ENCODE peak calls at places on chromosomes 13 and 19, in seven cellular contexts. E is esophagus squamous epithelium, G is IMR-90, V is uterus, Q is NB4, Y is body of pancreas, R is adrenal gland. X is an unnamed sample.

GRCh38 chr19:47495478-47496372 is 11.7 kb upstream of the KPTN start:
- DNase-seq in E (no peak), G (no peak), V (no peak), Q (no peak), Y (no peak), R (no peak), X (no peak)

GRCh38 chr13:51806571-51806970 is 2.6 kb upstream of the DHRS12 start:
- DNase-seq in E (no peak), G (peak), V (no peak), Q (peak), Y (peak), R (peak), X (no peak)

GRCh38 chr19:3365447-3366103 is 808 bp upstream of the NFIC start:
- DNase-seq in E (no peak), G (peak), V (peak), Q (peak), Y (peak), R (peak), X (peak)

GRCh38 chr19:42313096-42313839 is at the start of gene TMEM145:
- DNase-seq in E (no peak), G (peak), V (no peak), Q (peak), Y (peak), R (peak), X (peak)

GRCh38 chr19:42178791-42179500 is 38.5 kb downstream of the DEDD2 start:
- DNase-seq in E (no peak), G (no peak), V (no peak), Q (no peak), Y (no peak), R (no peak), X (no peak)

GRCh38 chr19:3784607-3785463 is 1.3 kb downstream of the MATK start:
- DNase-seq in E (no peak), G (no peak), V (no peak), Q (no peak), Y (no peak), R (no peak), X (no peak)

GRCh38 chr19:3338541-3339181 is 27.7 kb upstream of the NFIC start:
- DNase-seq in E (no peak), G (no peak), V (no peak), Q (peak), Y (peak), R (no peak), X (no peak)

GRCh38 chr19:29798783-29799182 is 13.0 kb upstream of the CCNE1 start:
- DNase-seq in E (no peak), G (peak), V (no peak), Q (no peak), Y (no peak), R (no peak), X (no peak)

GRCh38 chr13:64912141-64912540 is 2318.0 kb downstream of the PCDH9 start:
- DNase-seq in E (no peak), G (peak), V (no peak), Q (no peak), Y (no peak), R (no peak), X (no peak)

GRCh38 chr19:44635581-44636438 is 7.9 kb upstream of the PVR start:
- DNase-seq in E (no peak), G (peak), V (no peak), Q (peak), Y (no peak), R (no peak), X (no peak)

DNA sequence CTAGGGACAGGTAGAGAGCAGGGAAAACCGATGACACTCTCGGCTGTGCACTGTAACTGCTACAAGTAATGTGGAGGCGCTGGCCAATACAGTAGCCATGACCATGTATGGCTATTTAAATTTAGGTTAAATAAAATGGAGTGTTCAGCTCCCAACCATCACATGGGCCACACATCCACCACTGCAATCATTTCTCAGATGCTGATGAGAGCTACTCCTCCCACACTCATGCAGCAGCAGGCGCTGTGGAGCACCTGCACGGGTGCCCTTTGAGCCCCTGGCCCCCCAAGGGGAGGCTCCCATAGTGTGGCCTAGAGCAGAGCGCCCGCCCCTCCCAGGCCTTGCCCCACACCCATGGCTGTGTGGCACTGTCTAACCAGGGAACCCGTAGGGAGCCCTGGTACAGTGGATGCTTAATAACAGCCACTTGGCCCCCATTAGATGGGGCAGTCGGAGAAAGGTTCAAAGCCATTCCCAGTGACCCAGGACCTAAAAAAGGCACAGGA is 6.0 kb downstream of the ACP4 start:
- DNase-seq in E (no peak), G (no peak), V (no peak), Q (peak), Y (no peak), R (no peak), X (no peak)
- TF ChIP-seq POLR2A in E (no peak), G (no peak), V (no peak), Q (no peak), Y (no peak), R (no peak), X (no peak)

DNA sequence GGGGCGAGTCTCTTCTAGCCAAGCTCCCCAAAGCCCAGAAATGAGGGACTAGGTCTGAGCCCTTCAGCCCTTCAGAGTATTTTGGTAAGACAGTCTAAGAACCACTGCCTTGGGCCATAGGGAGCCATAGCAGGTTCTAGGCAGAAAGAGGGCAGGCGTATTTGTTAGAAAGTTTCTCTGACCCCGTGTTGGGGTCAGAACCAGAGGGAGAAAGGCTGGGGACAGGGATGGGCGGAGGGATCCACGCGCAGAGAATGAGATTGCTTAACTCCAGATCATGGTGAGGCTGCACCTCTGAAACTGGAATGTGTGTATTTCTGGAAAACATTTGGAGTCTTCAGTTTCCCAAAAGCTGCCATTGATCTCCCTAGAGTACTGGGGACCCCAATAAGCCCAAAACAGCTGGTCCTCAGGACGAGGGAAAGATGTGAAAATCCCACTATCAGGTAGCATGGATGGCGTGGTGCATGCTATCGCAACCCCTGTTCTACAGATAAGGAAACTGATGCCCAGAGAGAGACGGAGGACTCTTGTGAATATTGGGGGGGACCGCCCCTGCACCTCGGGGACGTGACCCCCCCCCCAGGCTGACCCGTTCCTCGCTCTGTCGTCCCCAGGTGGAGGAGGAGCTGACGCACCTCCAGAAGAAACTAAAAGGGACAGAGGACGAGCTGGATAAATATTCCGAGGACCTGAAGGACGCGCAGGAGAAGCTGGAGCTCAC is 703 bp upstream of the TPM4 start:
- DNase-seq in E (no peak), G (no peak), V (no peak), Q (no peak), Y (no peak), R (peak), X (no peak)
- TF ChIP-seq POLR2A in E (no peak), G (no peak), V (no peak), Q (no peak), Y (no peak), R (no peak), X (no peak)

GRCh38 chr13:59514316-59514715 is 649.4 kb downstream of the DIAPH3 start:
- DNase-seq in E (no peak), G (no peak), V (no peak), Q (no peak), Y (no peak), R (no peak), X (no peak)
- TF ChIP-seq POLR2A in E (no peak), G (no peak), V (no peak), Q (no peak), Y (no peak), R (no peak), X (no peak)

DNA sequence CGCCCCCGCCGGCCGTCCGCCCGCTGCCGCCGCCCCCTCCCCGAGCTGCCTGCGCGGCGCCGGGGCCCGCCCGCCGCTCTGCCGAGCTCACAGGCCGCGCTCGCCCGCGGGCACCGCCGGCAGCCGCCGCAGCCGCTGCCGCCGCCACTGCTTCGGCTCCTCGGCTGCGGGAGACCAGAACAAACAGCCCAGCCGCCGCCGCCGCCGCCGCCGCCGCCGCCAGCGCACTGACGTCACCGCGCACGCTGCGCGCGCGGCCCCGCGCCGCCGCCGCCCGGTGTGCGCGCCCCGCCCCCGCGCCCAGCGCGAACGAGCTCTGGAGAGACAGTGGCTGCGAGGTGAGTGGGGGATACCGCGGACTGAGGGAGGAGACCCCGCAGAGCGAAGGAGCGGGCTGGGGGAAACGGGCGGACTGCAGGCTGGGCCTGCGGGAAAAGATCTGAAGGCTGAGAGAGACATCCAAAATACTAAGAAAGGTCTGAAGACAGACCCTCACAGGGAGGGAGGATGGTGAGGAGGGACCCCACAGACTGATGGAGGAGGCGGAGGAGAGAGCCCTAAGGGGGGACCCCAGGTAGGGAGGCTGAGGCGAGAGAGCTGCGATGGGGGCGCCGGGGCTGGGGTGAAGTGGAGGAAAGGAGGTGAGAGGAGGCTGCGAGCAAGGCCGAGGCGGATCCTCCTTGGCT is at the start of gene BRD4:
- DNase-seq in E (no peak), G (peak), V (peak), Q (peak), Y (peak), R (peak), X (peak)
- TF ChIP-seq POLR2A in E (peak), G (peak), V (peak), Q (peak), Y (no peak), R (peak), X (no peak)

DNA sequence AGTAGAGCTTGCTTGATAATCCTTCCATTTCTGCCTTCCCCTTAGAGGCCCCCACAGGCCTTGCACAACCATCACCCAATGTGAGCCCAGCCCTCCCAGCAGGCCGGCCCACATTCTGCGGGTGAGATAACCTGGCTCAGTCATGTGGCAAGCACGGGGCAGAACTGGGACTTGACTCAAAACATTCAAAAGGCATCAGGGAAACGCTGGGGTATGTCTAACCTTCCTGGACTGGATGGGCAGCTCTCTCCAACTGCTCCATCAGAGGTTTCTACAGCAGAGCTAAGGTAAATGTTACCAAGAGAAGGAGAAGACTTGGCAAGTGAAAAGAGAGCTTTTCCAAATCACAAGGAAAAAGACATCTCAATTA is 24.8 kb downstream of the EPS15L1 start:
- DNase-seq in E (peak), G (peak), V (peak), Q (peak), Y (peak), R (peak), X (peak)
- TF ChIP-seq POLR2A in E (no peak), G (no peak), V (no peak), Q (peak), Y (no peak), R (peak), X (no peak)

DNA sequence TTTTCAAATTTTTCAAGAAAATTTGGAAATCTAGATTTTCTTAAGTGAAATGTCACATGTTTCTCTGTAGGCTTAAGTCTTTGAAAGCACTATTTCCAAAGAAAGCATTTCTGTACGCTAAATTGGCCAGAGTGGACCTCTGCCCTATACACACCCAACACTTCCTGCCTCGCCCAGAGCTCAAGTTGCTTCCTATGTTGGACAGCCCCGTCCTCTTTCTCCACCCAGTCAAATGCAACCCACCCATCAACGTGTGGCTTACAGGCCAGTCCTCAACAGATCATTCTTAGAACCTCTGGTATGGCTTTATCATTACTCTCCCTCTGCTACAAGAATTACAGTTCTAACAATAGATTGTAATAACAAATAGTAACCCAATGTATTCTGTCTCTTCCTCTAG is 24.2 kb downstream of the KLF12 start:
- DNase-seq in E (no peak), G (no peak), V (no peak), Q (no peak), Y (no peak), R (no peak), X (no peak)
- TF ChIP-seq POLR2A in E (no peak), G (no peak), V (no peak), Q (no peak), Y (no peak), R (no peak), X (no peak)

X was measured in testis.